ENCODE peak calls at places on chromosomes 7 and 10, in eight cellular contexts. One of them, this sample, is unnamed.

GRCh38 chr10:18880530-18880929 is 168.1 kb upstream of the MALRD1 start:
- DNase-seq in ovary: no peak
- DNase-seq in adrenal gland: no peak
- DNase-seq in AG04449: no peak
- DNase-seq in spleen: no peak
- DNase-seq in HCT116: no peak
- DNase-seq in pancreas: no peak
- DNase-seq in heart right ventricle: no peak
- DNase-seq in this sample: no peak

GRCh38 chr10:121598261-121599249 is at the start of gene FGFR2:
- DNase-seq in ovary: peak; percentile 90
- DNase-seq in adrenal gland: peak; percentile 84
- DNase-seq in AG04449: no peak
- DNase-seq in spleen: no peak
- DNase-seq in HCT116: peak; percentile 56
- DNase-seq in pancreas: peak; percentile 83
- DNase-seq in heart right ventricle: peak; percentile 69
- DNase-seq in this sample: peak; percentile 37

GRCh38 chr10:50631052-50631451 is 7.3 kb upstream of the SGMS1 start:
- DNase-seq in ovary: no peak
- DNase-seq in adrenal gland: no peak
- DNase-seq in AG04449: no peak
- DNase-seq in spleen: no peak
- DNase-seq in HCT116: no peak
- DNase-seq in pancreas: no peak
- DNase-seq in heart right ventricle: no peak
- DNase-seq in this sample: no peak

GRCh38 chr7:2896141-2896540 is 52.0 kb upstream of the GNA12 start:
- DNase-seq in ovary: no peak
- DNase-seq in adrenal gland: no peak
- DNase-seq in AG04449: no peak
- DNase-seq in spleen: no peak
- DNase-seq in HCT116: no peak
- DNase-seq in pancreas: no peak
- DNase-seq in heart right ventricle: no peak
- DNase-seq in this sample: no peak

GRCh38 chr7:133365892-133366291 is 113.0 kb downstream of the EXOC4 start:
- DNase-seq in ovary: no peak
- DNase-seq in adrenal gland: peak; percentile 36
- DNase-seq in AG04449: no peak
- DNase-seq in spleen: no peak
- DNase-seq in HCT116: no peak
- DNase-seq in pancreas: peak; percentile 20
- DNase-seq in heart right ventricle: peak; percentile 8
- DNase-seq in this sample: no peak

GRCh38 chr7:40964610-40965009 is 738.3 kb downstream of the INHBA start:
- DNase-seq in ovary: no peak
- DNase-seq in adrenal gland: no peak
- DNase-seq in AG04449: no peak
- DNase-seq in spleen: no peak
- DNase-seq in HCT116: no peak
- DNase-seq in pancreas: no peak
- DNase-seq in heart right ventricle: no peak
- DNase-seq in this sample: no peak

GRCh38 chr10:80454526-80455460 is 683 bp downstream of the TSPAN14 start:
- DNase-seq in ovary: peak; percentile 61
- DNase-seq in adrenal gland: peak; percentile 65
- DNase-seq in AG04449: no peak
- DNase-seq in spleen: peak; percentile 92
- DNase-seq in HCT116: no peak
- DNase-seq in pancreas: peak; percentile 64
- DNase-seq in heart right ventricle: peak; percentile 56
- DNase-seq in this sample: no peak

GRCh38 chr7:46854958-46855473 is 726.9 kb downstream of the TNS3 start:
- DNase-seq in ovary: no peak
- DNase-seq in adrenal gland: no peak
- DNase-seq in AG04449: peak; percentile 80
- DNase-seq in spleen: no peak
- DNase-seq in HCT116: no peak
- DNase-seq in pancreas: no peak
- DNase-seq in heart right ventricle: no peak
- DNase-seq in this sample: no peak

GRCh38 chr10:5381187-5381586 is 16.4 kb downstream of the UCN3 start:
- DNase-seq in ovary: no peak
- DNase-seq in adrenal gland: no peak
- DNase-seq in AG04449: no peak
- DNase-seq in spleen: no peak
- DNase-seq in HCT116: no peak
- DNase-seq in pancreas: no peak
- DNase-seq in heart right ventricle: no peak
- DNase-seq in this sample: no peak

GRCh38 chr10:27223964-27224363 is 16.6 kb downstream of the ACBD5 start:
- DNase-seq in ovary: no peak
- DNase-seq in adrenal gland: peak; percentile 60
- DNase-seq in AG04449: no peak
- DNase-seq in spleen: peak; percentile 79
- DNase-seq in HCT116: no peak
- DNase-seq in pancreas: peak; percentile 59
- DNase-seq in heart right ventricle: peak; percentile 39
- DNase-seq in this sample: no peak

GRCh38 chr10:6581750-6582697 is 1.9 kb upstream of the PRKCQ start:
- DNase-seq in ovary: no peak
- DNase-seq in adrenal gland: no peak
- DNase-seq in AG04449: no peak
- DNase-seq in spleen: no peak
- DNase-seq in HCT116: no peak
- DNase-seq in pancreas: no peak
- DNase-seq in heart right ventricle: no peak
- DNase-seq in this sample: no peak

GRCh38 chr10:51683031-51683830 is 16.2 kb downstream of the CSTF2T start:
- DNase-seq in ovary: no peak
- DNase-seq in adrenal gland: peak; percentile 60
- DNase-seq in AG04449: peak; percentile 66
- DNase-seq in spleen: no peak
- DNase-seq in HCT116: no peak
- DNase-seq in pancreas: no peak
- DNase-seq in heart right ventricle: no peak
- DNase-seq in this sample: no peak

GRCh38 chr10:115638246-115638645 is 545.1 kb downstream of the ATRNL1 start:
- DNase-seq in ovary: no peak
- DNase-seq in adrenal gland: no peak
- DNase-seq in AG04449: no peak
- DNase-seq in spleen: no peak
- DNase-seq in HCT116: no peak
- DNase-seq in pancreas: no peak
- DNase-seq in heart right ventricle: no peak
- DNase-seq in this sample: no peak

GRCh38 chr10:19749185-19749729 is 67.0 kb upstream of the PLXDC2 start:
- DNase-seq in ovary: no peak
- DNase-seq in adrenal gland: no peak
- DNase-seq in AG04449: no peak
- DNase-seq in spleen: no peak
- DNase-seq in HCT116: no peak
- DNase-seq in pancreas: no peak
- DNase-seq in heart right ventricle: no peak
- DNase-seq in this sample: no peak

GRCh38 chr10:114577133-114577532 is 80.9 kb downstream of the ABLIM1 start:
- DNase-seq in ovary: no peak
- DNase-seq in adrenal gland: peak; percentile 66
- DNase-seq in AG04449: peak; percentile 78
- DNase-seq in spleen: no peak
- DNase-seq in HCT116: no peak
- DNase-seq in pancreas: no peak
- DNase-seq in heart right ventricle: no peak
- DNase-seq in this sample: no peak

GRCh38 chr7:16416289-16417282 is 4.8 kb downstream of the CRPPA start:
- DNase-seq in ovary: no peak
- DNase-seq in adrenal gland: no peak
- DNase-seq in AG04449: no peak
- DNase-seq in spleen: no peak
- DNase-seq in HCT116: no peak
- DNase-seq in pancreas: no peak
- DNase-seq in heart right ventricle: no peak
- DNase-seq in this sample: no peak

DNA sequence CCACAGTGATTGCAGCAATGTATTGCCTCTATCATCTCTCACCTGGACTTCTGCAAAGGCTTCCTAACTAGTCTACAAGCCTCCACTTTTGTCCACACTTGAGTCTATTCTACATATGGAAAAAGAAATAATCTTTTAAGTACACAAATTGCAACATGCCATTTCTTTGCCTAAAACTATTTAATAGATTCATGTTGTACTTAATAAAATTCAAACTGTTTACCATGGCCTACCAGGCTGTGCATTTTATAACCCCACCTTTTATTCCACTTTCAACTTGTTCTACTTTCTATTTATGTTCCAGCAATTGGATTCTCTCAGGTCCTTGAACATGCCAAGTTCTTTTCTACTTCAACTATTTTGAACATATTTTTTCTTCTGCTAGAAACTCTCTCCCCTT is 128.7 kb downstream of the GPR85 start:
- DNase-seq in ovary: no peak
- DNase-seq in adrenal gland: no peak
- DNase-seq in AG04449: no peak
- DNase-seq in spleen: no peak
- DNase-seq in HCT116: no peak
- DNase-seq in pancreas: no peak
- DNase-seq in heart right ventricle: no peak
- DNase-seq in this sample: no peak
- TF ChIP-seq CTCF in ovary: no peak
- TF ChIP-seq CTCF in adrenal gland: no peak
- TF ChIP-seq CTCF in AG04449: no peak
- TF ChIP-seq CTCF in spleen: no peak
- TF ChIP-seq CTCF in HCT116: no peak
- TF ChIP-seq CTCF in pancreas: no peak
- TF ChIP-seq CTCF in heart right ventricle: no peak
- TF ChIP-seq CTCF in this sample: no peak

DNA sequence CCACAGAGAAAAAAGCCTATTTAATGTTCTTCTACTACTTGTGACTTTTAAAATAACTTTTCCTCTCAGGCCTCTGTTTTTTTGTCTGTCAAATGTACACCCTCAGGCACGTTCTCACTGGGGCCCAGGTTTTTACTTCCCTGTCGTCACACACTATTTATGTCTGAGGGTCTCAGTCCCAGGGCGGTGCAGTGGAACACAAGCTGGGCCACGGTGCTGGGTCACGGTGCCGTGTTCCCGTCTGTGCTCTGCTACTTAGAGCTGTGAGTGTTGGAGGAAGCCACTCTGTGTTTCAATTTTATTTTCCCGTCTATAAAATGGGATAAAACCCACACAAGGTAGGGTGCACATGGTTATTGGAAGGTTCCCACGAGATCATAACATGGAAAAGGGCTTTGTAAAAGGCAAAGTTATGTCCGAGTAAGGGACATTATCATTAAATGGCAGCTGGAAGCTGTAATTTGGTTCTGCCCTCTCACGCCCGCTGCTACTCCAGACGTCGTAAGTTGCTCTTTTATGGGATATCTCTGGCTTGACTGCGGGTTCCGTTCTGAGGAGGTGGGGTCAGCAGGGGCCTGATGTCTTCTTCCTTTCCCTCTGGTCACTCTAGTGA is 25.1 kb downstream of the ZNF775 start:
- DNase-seq in ovary: no peak
- DNase-seq in adrenal gland: peak; percentile 27
- DNase-seq in AG04449: no peak
- DNase-seq in spleen: peak; percentile 82
- DNase-seq in HCT116: no peak
- DNase-seq in pancreas: no peak
- DNase-seq in heart right ventricle: no peak
- DNase-seq in this sample: no peak
- TF ChIP-seq CTCF in ovary: no peak
- TF ChIP-seq CTCF in adrenal gland: no peak
- TF ChIP-seq CTCF in AG04449: no peak
- TF ChIP-seq CTCF in spleen: no peak
- TF ChIP-seq CTCF in HCT116: no peak
- TF ChIP-seq CTCF in pancreas: no peak
- TF ChIP-seq CTCF in heart right ventricle: no peak
- TF ChIP-seq CTCF in this sample: no peak

GRCh38 chr10:92848441-92849233 is at the start of gene EXOC6:
- DNase-seq in ovary: peak; percentile 83
- DNase-seq in adrenal gland: peak; percentile 79
- DNase-seq in AG04449: no peak
- DNase-seq in spleen: peak; percentile 97
- DNase-seq in HCT116: peak; percentile 71
- DNase-seq in pancreas: peak; percentile 85
- DNase-seq in heart right ventricle: peak; percentile 84
- DNase-seq in this sample: peak; percentile 43
- TF ChIP-seq CTCF in ovary: no peak
- TF ChIP-seq CTCF in adrenal gland: no peak
- TF ChIP-seq CTCF in AG04449: peak; percentile 5
- TF ChIP-seq CTCF in spleen: no peak
- TF ChIP-seq CTCF in HCT116: no peak
- TF ChIP-seq CTCF in pancreas: no peak
- TF ChIP-seq CTCF in heart right ventricle: no peak
- TF ChIP-seq CTCF in this sample: no peak

GRCh38 chr10:90286941-90287340 is 570.9 kb downstream of the HTR7 start:
- DNase-seq in ovary: no peak
- DNase-seq in adrenal gland: no peak
- DNase-seq in AG04449: no peak
- DNase-seq in spleen: no peak
- DNase-seq in HCT116: no peak
- DNase-seq in pancreas: no peak
- DNase-seq in heart right ventricle: no peak
- DNase-seq in this sample: no peak

GRCh38 chr10:90286406-90286805 is 571.4 kb downstream of the HTR7 start:
- DNase-seq in ovary: no peak
- DNase-seq in adrenal gland: no peak
- DNase-seq in AG04449: no peak
- DNase-seq in spleen: no peak
- DNase-seq in HCT116: no peak
- DNase-seq in pancreas: no peak
- DNase-seq in heart right ventricle: no peak
- DNase-seq in this sample: no peak

GRCh38 chr10:90293629-90294028 is 564.2 kb downstream of the HTR7 start:
- DNase-seq in ovary: no peak
- DNase-seq in adrenal gland: no peak
- DNase-seq in AG04449: no peak
- DNase-seq in spleen: no peak
- DNase-seq in HCT116: no peak
- DNase-seq in pancreas: no peak
- DNase-seq in heart right ventricle: no peak
- DNase-seq in this sample: no peak

GRCh38 chr10:90289037-90289436 is 568.8 kb downstream of the HTR7 start:
- DNase-seq in ovary: no peak
- DNase-seq in adrenal gland: no peak
- DNase-seq in AG04449: no peak
- DNase-seq in spleen: no peak
- DNase-seq in HCT116: no peak
- DNase-seq in pancreas: no peak
- DNase-seq in heart right ventricle: no peak
- DNase-seq in this sample: no peak

DNA sequence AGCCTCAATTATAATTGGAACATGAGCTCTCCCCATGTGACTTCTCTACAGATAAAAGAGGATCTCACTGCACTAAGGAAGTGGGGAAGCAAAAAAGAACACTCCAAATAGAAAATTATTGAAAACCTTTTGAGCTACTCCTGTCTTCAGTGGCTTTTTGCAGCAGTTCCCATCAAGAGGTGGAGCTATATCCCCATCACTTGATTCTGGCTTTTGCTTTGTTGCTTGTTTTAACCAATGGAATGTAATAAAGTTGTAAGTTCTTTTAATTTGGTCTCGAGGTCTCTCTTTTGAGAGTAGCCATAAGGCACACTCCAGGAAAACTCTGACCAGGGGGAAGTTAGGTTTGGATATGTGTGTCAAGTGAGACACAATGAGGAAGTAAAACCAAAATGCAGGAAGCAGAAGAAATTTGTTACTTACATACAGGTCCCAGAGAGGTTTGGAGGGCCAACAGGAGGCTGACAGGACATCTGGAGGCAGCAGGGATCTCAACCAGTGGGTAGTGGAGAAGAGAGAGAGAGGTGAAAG is 569.4 kb downstream of the HTR7 start:
- DNase-seq in ovary: no peak
- DNase-seq in adrenal gland: no peak
- DNase-seq in AG04449: no peak
- DNase-seq in spleen: no peak
- DNase-seq in HCT116: peak; percentile 10
- DNase-seq in pancreas: no peak
- DNase-seq in heart right ventricle: no peak
- DNase-seq in this sample: no peak
- TF ChIP-seq CTCF in ovary: no peak
- TF ChIP-seq CTCF in adrenal gland: peak; percentile 28
- TF ChIP-seq CTCF in AG04449: peak; percentile 31
- TF ChIP-seq CTCF in spleen: no peak
- TF ChIP-seq CTCF in HCT116: no peak
- TF ChIP-seq CTCF in pancreas: no peak
- TF ChIP-seq CTCF in heart right ventricle: no peak
- TF ChIP-seq CTCF in this sample: peak; percentile 36